ENCODE peak calls at places on chromosomes 13 and 19, in four cellular contexts. Q, L, P and W are unnamed samples.
A peak's percentile ranks its signal among the peaks of the same experiment; 100 is the strongest.

GRCh38 chr13:20130012-20130411 is 30.8 kb downstream of the GJA3 start:
- DNase-seq in Q (no peak), L (no peak), P (no peak), W (no peak)

GRCh38 chr13:38417727-38418126 is 68.1 kb downstream of the UFM1 start:
- DNase-seq in Q (no peak), L (no peak), P (peak; percentile 9), W (peak; percentile 8)

GRCh38 chr19:33740811-33741396 is 55.8 kb upstream of the KCTD15 start:
- DNase-seq in Q (no peak), L (no peak), P (peak; percentile 80), W (no peak)

GRCh38 chr19:49441210-49441959 is at the start of gene SLC17A7:
- DNase-seq in Q (peak; percentile 78), L (peak; percentile 63), P (peak; percentile 59), W (peak; percentile 65)

GRCh38 chr19:5045956-5046338 is 77.0 kb downstream of the KDM4B start:
- DNase-seq in Q (no peak), L (no peak), P (no peak), W (no peak)

GRCh38 chr13:108957369-108958012 is 328.1 kb downstream of the MYO16 start:
- DNase-seq in Q (no peak), L (no peak), P (peak; percentile 40), W (no peak)

GRCh38 chr19:43450545-43450997 is 14.8 kb downstream of the LYPD3 start:
- DNase-seq in Q (no peak), L (no peak), P (no peak), W (no peak)

GRCh38 chr19:48244289-48244688 is 11.4 kb downstream of the CARD8 start:
- DNase-seq in Q (no peak), L (no peak), P (no peak), W (no peak)

GRCh38 chr13:38941353-38941945 is 49.2 kb downstream of the STOML3 start:
- DNase-seq in Q (no peak), L (no peak), P (no peak), W (no peak)

GRCh38 chr13:110633776-110634175 is 18.4 kb downstream of the NAXD start:
- DNase-seq in Q (no peak), L (no peak), P (no peak), W (no peak)

GRCh38 chr13:48156466-48156865 is 61.6 kb upstream of the MED4 start:
- DNase-seq in Q (peak; percentile 49), L (no peak), P (no peak), W (no peak)

GRCh38 chr19:8192227-8192820 is 16.8 kb upstream of the CERS4 start:
- DNase-seq in Q (no peak), L (no peak), P (no peak), W (no peak)

GRCh38 chr13:47459512-47459911 is 541.6 kb downstream of the SUCLA2 start:
- DNase-seq in Q (no peak), L (no peak), P (peak; percentile 13), W (no peak)

GRCh38 chr13:71316964-71317363 is 550.0 kb downstream of the DACH1 start:
- DNase-seq in Q (no peak), L (no peak), P (peak; percentile 9), W (peak; percentile 15)

GRCh38 chr13:90938848-90939247 is 408.6 kb upstream of the MIR17HG start:
- DNase-seq in Q (no peak), L (no peak), P (no peak), W (no peak)

GRCh38 chr19:13010992-13011652 is 15.8 kb downstream of the NFIX start:
- DNase-seq in Q (no peak), L (no peak), P (no peak), W (no peak)

GRCh38 chr19:10780368-10780767 is 55.6 kb downstream of the TMED1 start:
- DNase-seq in Q (peak; percentile 71), L (no peak), P (no peak), W (no peak)

GRCh38 chr19:45162464-45163143 is 1.8 kb upstream of the NKPD1 start:
- DNase-seq in Q (no peak), L (no peak), P (no peak), W (no peak)

GRCh38 chr13:110799246-110800236 is 86.0 kb downstream of the ING1 start:
- DNase-seq in Q (peak; percentile 64), L (no peak), P (peak; percentile 73), W (no peak)

GRCh38 chr13:61039302-61039701 is 376.3 kb downstream of the PCDH20 start:
- DNase-seq in Q (no peak), L (no peak), P (no peak), W (no peak)

GRCh38 chr13:25687622-25688225 is 315.9 kb downstream of the ATP8A2 start:
- DNase-seq in Q (peak; percentile 22), L (no peak), P (no peak), W (no peak)

GRCh38 chr13:59492030-59492636 is 671.6 kb downstream of the DIAPH3 start:
- DNase-seq in Q (no peak), L (no peak), P (no peak), W (no peak)

GRCh38 chr19:28019371-28019770 is 1193.6 kb downstream of the UQCRFS1 start:
- DNase-seq in Q (no peak), L (no peak), P (peak; percentile 15), W (no peak)

GRCh38 chr19:28472111-28472510 is 740.8 kb downstream of the UQCRFS1 start:
- DNase-seq in Q (no peak), L (no peak), P (no peak), W (no peak)

GRCh38 chr19:29519146-29519545 is 6.6 kb upstream of the VSTM2B start:
- DNase-seq in Q (no peak), L (no peak), P (no peak), W (no peak)

GRCh38 chr19:16385296-16385695 is 60.7 kb downstream of the KLF2 start:
- DNase-seq in Q (peak; percentile 16), L (peak; percentile 14), P (no peak), W (no peak)

GRCh38 chr19:16381756-16382401 is 57.3 kb downstream of the KLF2 start:
- DNase-seq in Q (peak; percentile 94), L (peak; percentile 80), P (no peak), W (no peak)

GRCh38 chr19:16384688-16385087 is 60.1 kb downstream of the KLF2 start:
- DNase-seq in Q (peak; percentile 56), L (peak; percentile 43), P (no peak), W (no peak)

GRCh38 chr19:16382775-16383543 is 58.3 kb downstream of the KLF2 start:
- DNase-seq in Q (peak; percentile 92), L (peak; percentile 90), P (peak; percentile 87), W (peak; percentile 77)

DNA sequence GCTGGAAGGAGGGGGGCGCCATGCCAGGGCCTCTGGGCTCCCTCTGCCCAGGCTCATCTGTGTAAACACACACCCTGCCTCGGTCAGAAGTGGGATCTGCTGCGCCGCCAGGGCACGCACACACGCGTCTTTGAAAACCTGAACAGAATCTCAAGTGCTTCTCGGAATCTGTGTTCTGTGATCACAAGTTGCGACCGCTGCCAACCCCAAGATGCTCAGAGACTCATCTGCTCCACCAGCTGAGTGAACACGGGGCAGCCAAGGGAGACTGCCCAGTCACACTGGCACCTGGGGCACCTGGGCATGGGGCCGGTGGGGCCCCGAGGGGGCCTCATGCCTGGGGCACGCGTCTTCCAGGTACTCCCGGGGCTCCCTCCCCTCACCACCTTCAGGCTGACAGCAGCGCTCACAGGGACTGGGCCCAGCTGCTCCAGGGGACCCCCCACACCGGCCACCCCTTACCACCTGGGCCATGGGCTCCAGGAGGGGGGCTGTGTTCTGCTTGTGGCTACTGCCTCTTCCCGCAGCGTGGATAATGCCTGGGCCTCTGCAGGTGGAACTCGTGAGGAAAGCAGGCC is 59.0 kb downstream of the KLF2 start:
- DNase-seq in Q (no peak), L (no peak), P (no peak), W (no peak)
- TF ChIP-seq CTCF in Q (peak; percentile 22), L (peak; percentile 21), P (no peak), W (no peak)

DNA sequence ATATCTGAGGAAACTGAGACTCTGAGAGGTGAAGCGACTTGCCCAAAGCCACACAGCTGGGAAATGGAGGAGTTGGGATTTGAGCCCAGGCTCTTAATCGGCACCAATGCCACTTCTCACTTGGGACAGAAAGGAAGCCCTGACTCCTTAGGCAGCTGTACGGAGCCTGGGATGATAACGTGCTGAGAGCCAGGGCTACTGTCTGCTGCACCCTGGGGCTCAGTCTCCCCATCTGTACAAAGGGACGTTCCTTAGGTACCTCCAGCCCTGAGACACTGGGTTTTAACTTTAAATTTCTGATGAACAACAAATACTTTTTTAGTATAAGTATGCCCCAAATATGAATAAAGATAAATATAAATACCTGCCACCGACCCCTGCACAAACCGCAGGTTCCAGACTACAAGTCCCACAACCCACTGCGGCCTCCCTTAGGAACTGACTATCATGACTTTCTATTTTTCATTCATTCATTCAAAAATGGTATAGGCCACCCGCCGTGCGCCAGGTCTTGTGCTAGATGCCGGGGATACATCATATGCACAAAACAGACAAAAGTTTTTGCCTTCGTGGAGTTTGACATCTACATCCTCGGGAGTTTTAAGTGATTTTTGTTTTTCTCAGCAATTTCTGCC is 766 bp upstream of the NCLN start:
- DNase-seq in Q (peak; percentile 88), L (peak; percentile 70), P (peak; percentile 74), W (peak; percentile 79)
- H3K4me1 ChIP-seq in Q (peaks cover 56% of the 10 kb centered on the region), L (peaks cover 43% of the 10 kb centered on the region), P (peaks cover 11% of the 10 kb centered on the region), W (peaks cover 3% of the 10 kb centered on the region)

GRCh38 chr19:30651691-30652090 is 279.5 kb downstream of the ZNF536 start:
- DNase-seq in Q (no peak), L (no peak), P (no peak), W (no peak)
- H3K9me3 ChIP-seq in Q (no peaks in the 10 kb centered on the region), L (no peaks in the 10 kb centered on the region), P (no peaks in the 10 kb centered on the region), W (no peaks in the 10 kb centered on the region)

GRCh38 chr13:41306271-41307150 is 4.6 kb upstream of the NAA16 start:
- DNase-seq in Q (no peak), L (no peak), P (no peak), W (no peak)
- TF ChIP-seq CTCF in Q (no peak), L (no peak), P (no peak), W (no peak)

DNA sequence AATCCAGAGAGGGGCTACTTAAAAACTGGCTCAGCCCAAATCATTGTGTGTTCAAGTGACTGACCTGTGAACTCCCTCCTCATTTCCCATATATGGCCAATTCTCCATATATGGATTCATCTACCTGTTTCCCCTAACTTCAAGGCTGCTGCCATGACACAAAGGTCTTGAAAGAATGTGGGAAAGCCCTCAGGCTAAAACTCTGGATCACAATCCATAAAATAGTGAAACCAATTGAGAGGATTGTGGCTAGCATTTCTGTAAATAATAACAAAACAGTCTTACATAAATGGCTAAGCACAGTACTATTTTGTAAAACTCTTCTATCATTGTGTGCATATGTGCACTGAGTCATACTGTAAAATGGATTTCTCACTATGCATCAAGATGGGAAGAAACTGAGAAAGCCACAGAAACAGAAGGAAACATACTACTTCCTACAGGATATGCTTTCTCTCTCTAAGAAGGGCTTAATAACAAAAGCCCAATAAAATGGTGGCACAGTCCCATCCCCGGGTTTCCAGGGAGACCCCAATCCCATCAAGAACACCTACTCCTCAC is 80.5 kb downstream of the FOXO1 start:
- DNase-seq in Q (no peak), L (no peak), P (no peak), W (no peak)
- H3K4me1 ChIP-seq in Q (peaks cover 72% of the 10 kb centered on the region), L (peaks cover 77% of the 10 kb centered on the region), P (peaks cover 19% of the 10 kb centered on the region), W (peaks cover 11% of the 10 kb centered on the region)